ENCODE peak calls at places on chromosomes 5 and 9, in ten cellular contexts. I is Calu3, Z is dorsolateral prefrontal cortex, C is GM20000, N is left ventricle myocardium inferior, X is heart left ventricle, A is GM13977, D is BJ, V is tibial artery, U is neural crest cell. J is an unnamed sample.

GRCh38 chr5:171157233-171157632 is 151.8 kb upstream of the TLX3 start:
- DNase-seq in I (no peak), Z (no peak), C (no peak), N (no peak), X (no peak), A (no peak), D (no peak), V (no peak), U (no peak), J (no peak)

GRCh38 chr5:79284852-79285251 is 48.9 kb downstream of the JMY start:
- DNase-seq in I (no peak), Z (no peak), C (no peak), N (no peak), X (no peak), A (no peak), D (no peak), V (no peak), U (no peak), J (peak)

GRCh38 chr9:100468041-100468440 is 4.9 kb upstream of the TMEFF1 start:
- DNase-seq in I (no peak), Z (no peak), C (no peak), N (no peak), X (no peak), A (no peak), D (no peak), V (no peak), U (no peak), J (no peak)

GRCh38 chr5:43627028-43627427 is 24.0 kb downstream of the NNT start:
- DNase-seq in I (peak), Z (no peak), C (no peak), N (no peak), X (peak), A (no peak), D (no peak), V (peak), U (peak), J (peak)

GRCh38 chr5:10724799-10725507 is 36.1 kb downstream of the DAP start:
- DNase-seq in I (peak), Z (no peak), C (no peak), N (peak), X (peak), A (no peak), D (no peak), V (peak), U (no peak), J (peak)

GRCh38 chr5:169115725-169116124 is 185.2 kb downstream of the SLIT3 start:
- DNase-seq in I (no peak), Z (no peak), C (no peak), N (no peak), X (no peak), A (no peak), D (no peak), V (no peak), U (no peak), J (no peak)

GRCh38 chr9:82934949-82935348 is 128.0 kb downstream of the RASEF start:
- DNase-seq in I (peak), Z (no peak), C (no peak), N (no peak), X (no peak), A (no peak), D (no peak), V (no peak), U (no peak), J (peak)

GRCh38 chr9:123073991-123074422 is 40.5 kb downstream of the GPR21 start:
- DNase-seq in I (no peak), Z (no peak), C (no peak), N (no peak), X (no peak), A (no peak), D (peak), V (no peak), U (no peak), J (peak)

GRCh38 chr9:32584784-32585183 is 11.8 kb upstream of the NDUFB6 start:
- DNase-seq in I (no peak), Z (no peak), C (no peak), N (no peak), X (no peak), A (no peak), D (no peak), V (no peak), U (no peak), J (no peak)

GRCh38 chr9:89496645-89497044 is 1.3 kb downstream of the SEMA4D start:
- DNase-seq in I (no peak), Z (no peak), C (no peak), N (no peak), X (no peak), A (no peak), D (no peak), V (peak), U (no peak), J (no peak)

GRCh38 chr5:151005975-151006576 is 14.3 kb upstream of the GPX3 start:
- DNase-seq in I (no peak), Z (no peak), C (no peak), N (peak), X (peak), A (no peak), D (peak), V (peak), U (no peak), J (peak)

GRCh38 chr9:129027224-129027684 is 877 bp downstream of the SH3GLB2 start:
- DNase-seq in I (no peak), Z (no peak), C (no peak), N (no peak), X (no peak), A (no peak), D (no peak), V (no peak), U (no peak), J (no peak)

GRCh38 chr9:80086822-80087345 is 515.1 kb downstream of the TLE4 start:
- DNase-seq in I (no peak), Z (no peak), C (no peak), N (no peak), X (no peak), A (no peak), D (no peak), V (no peak), U (no peak), J (no peak)

GRCh38 chr9:72139233-72139632 is 10.0 kb upstream of the GDA start:
- DNase-seq in I (no peak), Z (no peak), C (no peak), N (no peak), X (no peak), A (no peak), D (no peak), V (no peak), U (no peak), J (no peak)

GRCh38 chr9:80931163-80931562 is 758.2 kb downstream of the TLE1 start:
- DNase-seq in I (no peak), Z (no peak), C (no peak), N (no peak), X (no peak), A (no peak), D (no peak), V (no peak), U (no peak), J (no peak)

GRCh38 chr5:177371705-177372533 is 12.3 kb upstream of the SLC34A1 start:
- DNase-seq in I (no peak), Z (no peak), C (no peak), N (no peak), X (no peak), A (no peak), D (no peak), V (no peak), U (no peak), J (no peak)

GRCh38 chr5:177372534-177372896 is 11.7 kb upstream of the SLC34A1 start:
- DNase-seq in I (no peak), Z (no peak), C (no peak), N (no peak), X (no peak), A (no peak), D (no peak), V (no peak), U (no peak), J (no peak)

GRCh38 chr5:177370488-177371119 is 12.9 kb downstream of the RGS14 start:
- DNase-seq in I (peak), Z (peak), C (peak), N (peak), X (peak), A (peak), D (peak), V (peak), U (peak), J (peak)

GRCh38 chr5:177369913-177370487 is 12.3 kb downstream of the RGS14 start:
- DNase-seq in I (no peak), Z (no peak), C (no peak), N (no peak), X (no peak), A (no peak), D (no peak), V (no peak), U (no peak), J (no peak)

DNA sequence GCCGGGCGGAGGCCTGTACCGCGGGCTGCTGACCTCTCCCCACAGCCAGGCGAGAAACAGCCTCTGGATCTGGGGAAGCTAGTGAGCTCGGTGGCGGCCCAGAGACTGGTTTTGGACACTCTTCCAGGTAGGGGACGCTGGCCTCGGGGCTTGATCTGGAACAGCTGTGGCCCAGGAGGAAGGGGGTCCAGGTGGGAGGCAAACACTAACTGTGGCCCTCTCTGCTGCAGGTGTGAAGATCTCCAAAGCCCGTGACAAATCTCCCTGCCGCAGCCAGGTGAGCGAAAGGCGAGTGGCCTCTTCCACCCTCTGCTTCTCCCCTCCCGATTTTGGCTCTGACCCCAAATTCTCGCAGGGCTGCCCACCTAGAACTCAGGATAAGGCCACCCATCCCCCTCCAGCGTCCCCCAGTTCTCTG is 13.1 kb upstream of the SLC34A1 start:
- DNase-seq in I (no peak), Z (no peak), C (no peak), N (no peak), X (no peak), A (no peak), D (no peak), V (no peak), U (no peak), J (no peak)
- TF ChIP-seq CTCF in I (no peak), Z (no peak), C (no peak), N (no peak), X (no peak), A (no peak), D (no peak), V (no peak), U (no peak), J (no peak)

GRCh38 chr5:135521964-135522363 is 13.8 kb downstream of the NEUROG1 start:
- DNase-seq in I (no peak), Z (no peak), C (no peak), N (no peak), X (no peak), A (no peak), D (no peak), V (no peak), U (no peak), J (no peak)

DNA sequence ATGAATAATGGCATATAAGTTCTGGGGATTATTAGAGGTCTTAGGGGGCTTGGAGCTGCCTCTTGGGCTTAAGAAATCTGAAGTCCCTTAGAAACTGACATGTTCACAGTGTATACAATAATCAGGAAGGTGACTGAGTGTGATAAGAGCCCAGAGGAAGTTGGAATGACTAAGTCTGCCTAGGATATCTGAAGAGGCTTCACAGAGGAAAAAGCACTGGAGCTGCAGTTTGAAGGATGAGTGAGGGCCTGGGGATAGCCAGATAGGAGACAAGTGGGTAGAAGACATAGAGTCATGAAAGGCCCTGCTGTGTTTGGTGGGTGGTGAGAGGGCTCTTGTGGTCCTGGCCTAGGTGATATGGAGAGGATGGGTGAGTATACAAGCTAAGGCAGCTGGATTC is 8.8 kb downstream of the NEUROG1 start:
- DNase-seq in I (no peak), Z (no peak), C (no peak), N (no peak), X (no peak), A (no peak), D (no peak), V (no peak), U (no peak), J (no peak)
- TF ChIP-seq CTCF in I (no peak), Z (no peak), C (no peak), N (no peak), X (no peak), A (no peak), D (no peak), V (no peak), U (no peak), J (no peak)

GRCh38 chr9:77019810-77020437 is 469 bp downstream of the FOXB2 start:
- DNase-seq in I (no peak), Z (no peak), C (no peak), N (no peak), X (no peak), A (peak), D (no peak), V (no peak), U (peak), J (no peak)

GRCh38 chr9:77017505-77017894 is 2.0 kb upstream of the FOXB2 start:
- DNase-seq in I (no peak), Z (no peak), C (no peak), N (no peak), X (no peak), A (peak), D (no peak), V (no peak), U (no peak), J (no peak)

GRCh38 chr9:77019010-77019809 is at the start of gene FOXB2:
- DNase-seq in I (no peak), Z (no peak), C (peak), N (no peak), X (no peak), A (peak), D (no peak), V (no peak), U (peak), J (no peak)

GRCh38 chr9:77016526-77017504 is 2.6 kb upstream of the FOXB2 start:
- DNase-seq in I (no peak), Z (no peak), C (no peak), N (no peak), X (no peak), A (peak), D (no peak), V (no peak), U (peak), J (no peak)

DNA sequence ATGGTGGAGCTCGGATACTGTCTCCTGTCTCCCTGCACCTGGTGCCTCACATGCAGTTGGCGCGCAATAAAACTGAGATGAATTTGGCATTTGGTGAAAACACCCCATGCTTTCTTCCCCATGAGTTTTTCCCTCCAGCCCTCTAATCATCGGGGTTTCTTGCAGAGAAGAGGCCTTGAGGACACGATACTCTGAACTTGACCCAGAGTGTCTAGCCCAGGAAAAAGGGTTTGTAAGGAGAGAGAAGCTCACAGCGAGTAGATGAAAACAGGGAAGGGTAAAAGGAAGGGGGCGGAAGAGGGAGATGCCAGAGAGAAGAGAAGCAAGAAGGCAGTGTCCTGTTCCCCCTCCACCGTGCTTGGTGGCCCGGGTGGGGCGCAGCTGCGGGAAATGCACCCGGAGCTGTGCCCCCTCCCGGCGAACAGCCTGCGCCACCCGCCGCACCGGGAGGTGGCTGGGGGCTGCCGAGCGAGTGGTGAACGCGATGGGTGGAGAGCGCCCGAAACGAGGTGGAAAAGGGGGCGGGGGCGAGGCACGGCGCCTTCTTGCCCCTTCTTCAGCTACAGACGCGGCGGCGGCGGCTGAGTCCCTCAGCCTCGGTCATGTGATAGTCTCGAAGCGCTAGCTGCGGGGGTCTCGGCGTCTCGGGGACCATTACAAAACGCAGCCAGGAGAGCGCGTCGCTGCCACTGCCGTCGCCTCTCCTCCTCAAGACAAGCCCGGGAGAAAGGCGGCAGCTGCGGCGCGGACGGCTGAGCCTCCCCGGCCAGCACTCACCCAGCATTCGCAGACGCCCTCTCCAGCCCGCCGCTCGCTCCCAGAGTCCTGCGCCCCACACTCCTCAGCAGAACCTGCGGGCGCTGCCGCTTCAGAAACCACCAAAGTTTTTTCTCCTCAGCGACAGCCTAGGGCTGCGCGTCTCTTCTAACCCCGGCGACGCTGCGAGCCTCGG is 1.1 kb upstream of the FOXB2 start:
- DNase-seq in I (no peak), Z (no peak), C (no peak), N (no peak), X (no peak), A (peak), D (no peak), V (no peak), U (peak), J (no peak)
- TF ChIP-seq CTCF in I (no peak), Z (no peak), C (no peak), N (no peak), X (no peak), A (no peak), D (no peak), V (no peak), U (no peak), J (no peak)

DNA sequence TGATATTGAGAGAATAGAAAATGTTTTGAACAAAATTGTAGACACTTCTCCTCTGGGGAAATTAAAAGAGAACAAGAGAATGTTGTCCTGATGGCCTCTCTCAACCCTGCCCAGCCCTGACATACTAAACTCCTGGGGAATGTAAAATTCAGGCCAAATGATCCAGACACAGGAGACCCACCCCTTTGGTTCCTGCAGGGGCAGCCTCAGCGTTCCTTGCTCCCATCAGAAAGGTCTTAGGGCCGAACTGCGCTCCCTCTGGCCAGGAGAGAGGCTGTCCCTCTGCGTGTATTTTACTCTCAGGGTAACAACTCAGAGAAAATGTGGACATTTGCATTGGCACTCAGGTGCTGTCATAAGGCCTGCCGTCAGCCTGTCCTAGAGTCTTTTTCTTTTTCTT is 616.3 kb upstream of the KLF4 start:
- DNase-seq in I (no peak), Z (no peak), C (no peak), N (no peak), X (no peak), A (no peak), D (no peak), V (no peak), U (no peak), J (no peak)
- TF ChIP-seq CTCF in I (no peak), Z (no peak), C (no peak), N (peak), X (no peak), A (no peak), D (no peak), V (no peak), U (no peak), J (no peak)

GRCh38 chr5:135891804-135892203 is 3.8 kb downstream of the IL9 start:
- DNase-seq in I (no peak), Z (no peak), C (no peak), N (no peak), X (no peak), A (no peak), D (no peak), V (no peak), U (peak), J (no peak)
- TF ChIP-seq CTCF in I (no peak), Z (no peak), C (no peak), N (no peak), X (no peak), A (no peak), D (no peak), V (no peak), U (peak), J (peak)

DNA sequence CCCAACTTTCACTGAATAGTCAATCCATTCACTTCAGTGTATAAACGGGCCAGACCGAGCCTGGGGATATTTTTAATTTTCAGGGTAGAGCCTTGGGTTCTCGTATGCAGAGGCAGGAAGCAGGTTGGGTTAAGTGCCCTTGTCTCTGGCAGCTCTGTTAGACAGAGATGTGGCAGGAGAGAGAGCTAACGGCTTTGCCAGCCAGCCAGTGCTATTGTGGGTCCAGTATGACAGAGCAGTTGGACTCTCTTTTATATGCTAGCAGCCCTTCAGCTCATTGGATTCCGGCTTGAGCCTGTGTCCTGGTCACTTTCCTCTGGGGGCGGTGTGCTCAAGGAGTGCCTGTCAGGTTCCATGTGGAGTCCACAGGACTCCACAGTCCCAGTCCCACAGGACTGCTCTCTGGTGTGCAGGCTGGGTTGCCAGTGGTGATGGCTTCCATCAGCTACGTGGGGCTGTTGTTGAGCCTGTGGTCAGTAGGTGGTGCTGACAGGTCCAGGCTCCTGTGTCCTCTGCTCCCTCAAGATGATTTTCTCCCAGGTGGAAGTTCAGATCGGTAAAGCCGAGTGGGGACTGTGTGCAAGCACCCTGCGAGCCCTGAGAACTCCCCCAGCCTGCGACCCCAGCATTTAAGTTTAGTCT is 14.3 kb downstream of the CLTA start:
- DNase-seq in I (peak), Z (no peak), C (no peak), N (no peak), X (peak), A (no peak), D (no peak), V (no peak), U (no peak), J (no peak)
- TF ChIP-seq CTCF in I (no peak), Z (no peak), C (no peak), N (peak), X (no peak), A (peak), D (peak), V (no peak), U (peak), J (peak)

GRCh38 chr9:136117291-136118060 is 1.2 kb downstream of the TMEM250 start:
- DNase-seq in I (peak), Z (no peak), C (peak), N (peak), X (peak), A (no peak), D (no peak), V (no peak), U (no peak), J (peak)

GRCh38 chr9:136120119-136120393 is 1.4 kb upstream of the TMEM250 start:
- DNase-seq in I (no peak), Z (no peak), C (no peak), N (no peak), X (no peak), A (no peak), D (no peak), V (no peak), U (no peak), J (no peak)

GRCh38 chr9:136118061-136118366 is 661 bp downstream of the TMEM250 start:
- DNase-seq in I (no peak), Z (no peak), C (peak), N (peak), X (no peak), A (no peak), D (no peak), V (no peak), U (no peak), J (no peak)

GRCh38 chr9:136119259-136120118 is 814 bp upstream of the TMEM250 start:
- DNase-seq in I (peak), Z (no peak), C (peak), N (no peak), X (peak), A (no peak), D (no peak), V (no peak), U (no peak), J (peak)

GRCh38 chr9:136118367-136119258 is at the start of gene TMEM250:
- DNase-seq in I (peak), Z (peak), C (peak), N (peak), X (peak), A (peak), D (peak), V (peak), U (peak), J (peak)
- TF ChIP-seq CTCF in I (no peak), Z (peak), C (no peak), N (peak), X (peak), A (peak), D (no peak), V (peak), U (peak), J (no peak)

J was measured in fibroblast of villous mesenchyme.